ENCODE peak calls at places on chromosomes 5 and 9, in four cellular contexts. B is iris pigment epithelial cell; N is stimulated activated naive CD4-positive, alpha-beta T cell; H is HS-27A. T is an unnamed sample.

GRCh38 chr9:21993893-21994525 is at the start of gene CDKN2A:
- DNase-seq in B (peak), N (no peak), H (no peak), T (no peak)

GRCh38 chr9:124205686-124206352 is 51.9 kb upstream of the NEK6 start:
- DNase-seq in B (no peak), N (no peak), H (no peak), T (no peak)

GRCh38 chr9:131530546-131530929 is 525 bp downstream of the UCK1 start:
- DNase-seq in B (peak), N (no peak), H (no peak), T (no peak)

GRCh38 chr5:149798466-149798865 is 68.4 kb downstream of the PPARGC1B start:
- DNase-seq in B (no peak), N (no peak), H (no peak), T (no peak)

GRCh38 chr5:98460536-98460935 is 312.9 kb upstream of the RGMB start:
- DNase-seq in B (no peak), N (no peak), H (no peak), T (no peak)

GRCh38 chr5:73826761-73827450 is 200.9 kb downstream of the ARHGEF28 start:
- DNase-seq in B (peak), N (no peak), H (no peak), T (no peak)

GRCh38 chr9:104987743-104988142 is 59.8 kb upstream of the ABCA1 start:
- DNase-seq in B (no peak), N (no peak), H (no peak), T (no peak)

GRCh38 chr5:97488126-97488668 is 305.1 kb upstream of the RIOK2 start:
- DNase-seq in B (no peak), N (no peak), H (no peak), T (no peak)

GRCh38 chr5:102738037-102738436 is 17.1 kb upstream of the PAM start:
- DNase-seq in B (no peak), N (no peak), H (no peak), T (no peak)

GRCh38 chr5:141914154-141914743 is 9.4 kb upstream of the DELE1 start:
- DNase-seq in B (peak), N (peak), H (no peak), T (peak)

GRCh38 chr5:10701567-10702039 is 59.4 kb downstream of the DAP start:
- DNase-seq in B (peak), N (no peak), H (no peak), T (no peak)

GRCh38 chr5:154618696-154619095 is 136.5 kb upstream of the LARP1 start:
- DNase-seq in B (peak), N (no peak), H (no peak), T (no peak)

T was measured in posterior cingulate gyrus.